ENCODE peak calls at places on chromosomes 12 and 14, in six cellular contexts. N is naive thymus-derived CD8-positive, alpha-beta T cell; Q is CD8-positive, alpha-beta T cell; H is cerebellum; R is fibroblast of lung; K is Calu3. Y is an unnamed sample.

GRCh38 chr12:40226652-40227051 is 1.9 kb downstream of the LRRK2 start:
- DNase-seq in H (no peak), K (no peak), R (peak), N (peak), Q (no peak), Y (peak)

GRCh38 chr12:22287056-22287455 is 47.5 kb downstream of the ST8SIA1 start:
- DNase-seq in H (no peak), N (no peak), Q (no peak), R (no peak), K (no peak), Y (no peak)

GRCh38 chr12:57604454-57605307 is at the start of gene DTX3:
- DNase-seq in R (peak), H (peak), Q (peak), K (peak), N (peak), Y (peak)

GRCh38 chr12:48175613-48176416 is 7.6 kb upstream of the CCDC184 start:
- DNase-seq in K (no peak), H (no peak), R (peak), N (no peak), Q (no peak), Y (no peak)

GRCh38 chr12:121933522-121934317 is 15.3 kb downstream of the CFAP251 start:
- DNase-seq in R (no peak), H (no peak), Q (no peak), N (no peak), K (no peak), Y (no peak)

GRCh38 chr14:79661762-79662161 is 549.5 kb downstream of the DIO2 start:
- DNase-seq in Q (no peak), H (no peak), K (no peak), N (no peak), R (no peak), Y (no peak)

GRCh38 chr12:48998497-48999353 is 450 bp downstream of the DDN start:
- DNase-seq in R (peak), K (peak), H (no peak), Q (no peak), N (no peak), Y (no peak)

GRCh38 chr14:35632276-35633071 is 98.5 kb downstream of the INSM2 start:
- DNase-seq in Q (no peak), K (no peak), N (no peak), H (no peak), R (peak), Y (no peak)

GRCh38 chr12:3770891-3771290 is 18.0 kb upstream of the CRACR2A start:
- DNase-seq in Q (no peak), N (no peak), R (peak), H (no peak), K (no peak), Y (no peak)

GRCh38 chr12:6582196-6582595 is 14.1 kb upstream of the NOP2 start:
- DNase-seq in N (no peak), R (no peak), K (no peak), Q (no peak), H (no peak), Y (no peak)

GRCh38 chr12:67460388-67460787 is 188.2 kb upstream of the DYRK2 start:
- DNase-seq in R (no peak), H (no peak), N (no peak), K (no peak), Q (no peak), Y (no peak)

GRCh38 chr14:32495435-32495734 is 166.3 kb downstream of the AKAP6 start:
- DNase-seq in K (no peak), R (no peak), N (no peak), H (no peak), Q (no peak), Y (no peak)

GRCh38 chr14:73764881-73765280 is 50.7 kb upstream of the PNMA1 start:
- DNase-seq in K (peak), R (no peak), H (no peak), N (no peak), Q (no peak), Y (no peak)

GRCh38 chr12:442235-442884 is 17.4 kb upstream of the B4GALNT3 start:
- DNase-seq in Q (no peak), R (peak), H (peak), K (peak), N (peak), Y (peak)